ENCODE peak calls at places on chromosomes 6 and 20, in five cellular contexts. N is H1, H is GM12878, F is A549, B is K562. J is an unnamed sample.

GRCh38 chr6:51350308-51350904 is 531.7 kb downstream of the TFAP2B start:
- DNase-seq in B (peak; percentile 30), N (no peak), H (no peak), F (peak; percentile 1), J (no peak)

GRCh38 chr6:81682238-81682795 is 70.2 kb downstream of the TENT5A start:
- DNase-seq in F (no peak), N (no peak), B (no peak), H (no peak), J (no peak)

GRCh38 chr6:142756215-142756630 is 188.8 kb downstream of the HIVEP2 start:
- DNase-seq in B (no peak), H (no peak), F (peak; percentile 38), N (no peak), J (peak; percentile 23)

GRCh38 chr20:33826270-33826897 is 15.2 kb downstream of the CHMP4B start:
- DNase-seq in F (peak; percentile 40), N (no peak), B (no peak), H (no peak), J (peak; percentile 88)

GRCh38 chr20:34065260-34065659 is 46.8 kb downstream of the EIF2S2 start:
- DNase-seq in H (no peak), N (no peak), F (peak; percentile 11), B (no peak), J (no peak)

GRCh38 chr20:61891476-61891875 is 174.2 kb downstream of the TAF4 start:
- DNase-seq in F (no peak), H (no peak), N (no peak), B (no peak), J (no peak)

GRCh38 chr6:47579040-47579439 is 101.5 kb downstream of the CD2AP start:
- DNase-seq in N (no peak), H (no peak), B (no peak), F (no peak), J (no peak)

GRCh38 chr6:105569706-105570105 is 166.8 kb upstream of the PREP start:
- DNase-seq in B (no peak), N (no peak), F (peak; percentile 86), H (no peak), J (peak; percentile 59)

GRCh38 chr20:50709574-50709973 is 18.2 kb upstream of the RIPOR3 start:
- DNase-seq in N (no peak), B (no peak), F (no peak), H (no peak), J (no peak)

GRCh38 chr6:353642-354614 is 37.6 kb upstream of the IRF4 start:
- DNase-seq in B (no peak), N (no peak), H (no peak), F (no peak), J (no peak)

GRCh38 chr6:161318456-161318855 is 44.6 kb upstream of the AGPAT4 start:
- DNase-seq in N (no peak), F (no peak), B (no peak), H (no peak), J (peak; percentile 30)

GRCh38 chr6:166989427-166990034 is 9.7 kb upstream of the CEP43 start:
- DNase-seq in F (peak; percentile 23), N (no peak), B (no peak), H (no peak), J (peak; percentile 47)

GRCh38 chr6:101403566-101403965 is 10.1 kb downstream of the GRIK2 start:
- DNase-seq in F (no peak), H (no peak), N (no peak), B (no peak), J (no peak)

GRCh38 chr6:88455317-88455716 is 289.2 kb upstream of the CNR1 start:
- DNase-seq in H (no peak), F (no peak), B (no peak), N (no peak), J (no peak)

GRCh38 chr6:126907312-126907711 is 211.2 kb upstream of the RSPO3 start:
- DNase-seq in B (no peak), F (no peak), N (no peak), H (no peak), J (no peak)

GRCh38 chr20:53853451-53853713 is 217.0 kb downstream of the BCAS1 start:
- DNase-seq in B (no peak), N (no peak), F (no peak), H (no peak), J (no peak)
- TF ChIP-seq HDAC2 in B (no peak), N (no peak), F (no peak), H (no peak), J (no peak)

GRCh38 chr6:53547166-53547814 is 2.4 kb upstream of the GCLC start:
- DNase-seq in N (no peak), H (no peak), F (no peak), B (no peak), J (no peak)
- TF ChIP-seq HDAC2 in N (no peak), H (no peak), F (no peak), B (no peak), J (no peak)

DNA sequence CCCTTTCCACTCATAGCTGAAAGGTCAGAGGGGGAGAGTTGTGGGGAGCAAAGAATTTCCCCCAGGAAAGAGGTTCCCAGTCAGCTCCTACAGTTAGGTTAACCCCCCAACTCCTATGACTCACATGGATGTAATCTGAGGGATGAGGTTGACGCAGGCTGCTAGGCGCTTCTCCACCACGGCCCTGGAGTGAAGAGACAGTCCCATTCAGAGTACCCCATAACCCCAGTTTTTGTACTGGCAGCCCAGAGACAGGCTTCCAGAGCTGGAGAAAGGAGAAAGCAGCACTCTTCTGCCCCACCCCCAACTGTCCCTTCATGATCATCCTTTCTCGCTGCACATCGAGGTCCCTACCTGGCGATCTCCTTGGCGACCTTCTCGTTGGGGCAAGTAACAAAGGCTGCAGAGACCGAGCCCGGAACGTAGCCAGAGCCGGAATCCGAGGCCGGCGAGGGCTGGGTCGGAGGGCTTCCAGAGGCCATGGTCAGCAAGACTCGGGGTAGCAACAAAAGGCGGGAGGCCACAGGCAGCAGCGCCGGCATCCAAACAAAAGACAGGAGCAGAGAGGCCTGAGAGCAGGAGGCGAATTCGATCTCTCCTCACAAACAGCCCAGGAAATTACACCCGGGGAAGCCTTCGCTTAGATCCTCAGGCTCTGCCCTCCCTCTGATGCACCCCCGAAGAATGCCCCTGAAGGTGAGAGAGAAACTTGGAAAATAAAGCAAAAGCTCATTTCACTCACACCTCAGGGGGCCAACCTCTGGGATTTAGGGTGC is 592 bp downstream of the CUTA start:
- DNase-seq in B (no peak), N (no peak), H (no peak), F (peak; percentile 30), J (no peak)
- TF ChIP-seq HDAC2 in B (no peak), N (no peak), H (no peak), F (no peak), J (no peak)

DNA sequence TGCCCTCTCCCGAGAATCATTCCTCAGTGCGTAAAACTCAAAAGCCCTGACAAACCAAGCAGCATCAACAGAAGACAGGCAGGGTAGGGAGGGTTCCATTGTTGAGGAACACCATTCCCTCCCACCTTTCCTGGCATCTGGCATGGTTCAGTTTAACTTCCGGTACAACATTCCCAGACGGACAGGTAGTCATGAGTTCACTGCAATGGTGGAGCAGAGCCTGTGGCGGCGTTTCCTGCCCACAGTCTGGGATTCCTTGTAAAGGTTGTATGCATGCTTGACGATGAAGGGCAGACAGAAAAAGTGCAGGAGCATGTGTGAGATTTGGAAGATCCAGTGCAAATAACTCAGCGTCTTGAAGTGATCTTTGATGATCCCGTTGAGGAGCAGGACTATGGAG is 42.3 kb downstream of the PIM1 start:
- DNase-seq in N (no peak), F (no peak), H (no peak), B (no peak), J (no peak)
- TF ChIP-seq HDAC2 in N (no peak), F (no peak), H (no peak), B (no peak), J (no peak)

J was measured in HepG2.